ENCODE peak calls at places on chromosomes 5 and 9, in nine cellular contexts. C is A172, F is hepatocyte, S is natural killer cell, U is GM18507, D is GM10248, O is Daoy, E is NCI-H774, T is caudate nucleus. G is an unnamed sample.

GRCh38 chr5:132428811-132429440 is 59.4 kb downstream of the SLC22A5 start:
- DNase-seq in E (no peak), U (no peak), D (no peak), F (peak; percentile 66), C (peak; percentile 85), S (no peak), O (peak; percentile 82), T (no peak), G (peak; percentile 87)

GRCh38 chr9:133460405-133461175 is 812 bp downstream of the CACFD1 start:
- DNase-seq in S (no peak), O (peak; percentile 42), T (no peak), C (peak; percentile 16), F (peak; percentile 91), E (peak; percentile 86), D (peak; percentile 69), U (no peak), G (no peak)

GRCh38 chr5:1750469-1750868 is 49.2 kb downstream of the MRPL36 start:
- DNase-seq in D (no peak), U (no peak), C (no peak), T (no peak), S (no peak), F (no peak), O (no peak), E (no peak), G (no peak)

GRCh38 chr9:133683494-133684460 is 47.6 kb downstream of the DBH start:
- DNase-seq in S (no peak), T (no peak), F (no peak), D (no peak), E (no peak), C (no peak), U (no peak), O (peak; percentile 76), G (no peak)

GRCh38 chr9:21155501-21155900 is 11.0 kb downstream of the IFNA21 start:
- DNase-seq in F (no peak), O (no peak), T (no peak), D (no peak), U (no peak), S (no peak), E (no peak), C (no peak), G (peak; percentile 59)

GRCh38 chr5:107486489-107486888 is 184.2 kb downstream of the EFNA5 start:
- DNase-seq in O (peak; percentile 66), C (peak; percentile 57), D (peak; percentile 20), T (no peak), E (no peak), F (no peak), S (peak; percentile 47), U (no peak), G (peak; percentile 87)

GRCh38 chr5:59275537-59276276 is 617.8 kb downstream of the PDE4D start:
- DNase-seq in O (peak; percentile 82), F (peak; percentile 68), C (peak; percentile 27), D (no peak), E (no peak), S (no peak), T (peak; percentile 15), U (no peak), G (peak; percentile 76)

GRCh38 chr9:38066907-38067610 is 2.0 kb downstream of the SHB start:
- DNase-seq in C (peak; percentile 14), O (peak; percentile 46), E (no peak), U (no peak), S (no peak), F (peak; percentile 46), D (no peak), T (peak; percentile 37), G (no peak)

GRCh38 chr5:16737620-16738364 is 121.0 kb upstream of the RETREG1 start:
- DNase-seq in F (peak; percentile 55), D (no peak), O (no peak), T (peak; percentile 43), S (no peak), E (peak; percentile 20), U (no peak), C (no peak), G (no peak)

GRCh38 chr9:35649431-35650340 is 1.0 kb downstream of the SIT1 start:
- DNase-seq in C (no peak), F (no peak), O (no peak), T (no peak), D (peak; percentile 50), E (no peak), U (no peak), S (no peak), G (no peak)

GRCh38 chr5:58735637-58736036 is 152.8 kb downstream of the RAB3C start:
- DNase-seq in T (no peak), O (no peak), S (no peak), U (no peak), F (no peak), C (no peak), E (no peak), D (no peak), G (no peak)

GRCh38 chr5:140481758-140482157 is 65.7 kb upstream of the EIF4EBP3 start:
- DNase-seq in S (no peak), E (no peak), F (no peak), D (no peak), T (no peak), O (no peak), C (peak; percentile 25), U (no peak), G (no peak)

GRCh38 chr5:50415912-50416311 is 25.2 kb downstream of the EMB start:
- DNase-seq in D (no peak), O (no peak), T (no peak), U (no peak), S (no peak), F (no peak), C (no peak), E (no peak), G (no peak)

GRCh38 chr9:136545065-136545965 is 533 bp downstream of the NOTCH1 start:
- DNase-seq in C (no peak), U (no peak), S (peak; percentile 51), D (peak; percentile 75), E (no peak), F (peak; percentile 51), T (no peak), O (peak; percentile 29), G (peak; percentile 21)

G was measured in HT1080.